ENCODE peak calls at places on chromosomes 16 and 17, in five cellular contexts. One of them, this sample, is unnamed.

GRCh38 chr16:3235856-3236669 is 1.1 kb upstream of the ZNF200 start:
- DNase-seq in PC-9: peak; percentile 70
- DNase-seq in breast epithelium: no peak
- DNase-seq in body of pancreas: no peak
- DNase-seq in AG10803: no peak
- DNase-seq in this sample: no peak

GRCh38 chr16:84600343-84601229 is 17.3 kb downstream of the COTL1 start:
- DNase-seq in body of pancreas: no peak
- DNase-seq in breast epithelium: no peak
- DNase-seq in AG10803: no peak
- DNase-seq in PC-9: no peak
- DNase-seq in this sample: peak; percentile 46

GRCh38 chr16:88331989-88332920 is 50.5 kb upstream of the ZNF469 start:
- DNase-seq in breast epithelium: peak; percentile 89
- DNase-seq in body of pancreas: peak; percentile 79
- DNase-seq in AG10803: peak; percentile 100
- DNase-seq in PC-9: peak; percentile 97
- DNase-seq in this sample: peak; percentile 100

GRCh38 chr16:57618306-57619132 is 9.9 kb upstream of the ADGRG1 start:
- DNase-seq in body of pancreas: peak; percentile 83
- DNase-seq in AG10803: peak; percentile 25
- DNase-seq in PC-9: peak; percentile 89
- DNase-seq in breast epithelium: peak; percentile 90
- DNase-seq in this sample: no peak

GRCh38 chr16:709651-710499 is 4.3 kb upstream of the FBXL16 start:
- DNase-seq in breast epithelium: no peak
- DNase-seq in body of pancreas: peak; percentile 57
- DNase-seq in PC-9: peak; percentile 66
- DNase-seq in AG10803: peak; percentile 62
- DNase-seq in this sample: peak; percentile 86

GRCh38 chr16:24626251-24626650 is 86.9 kb downstream of the RBBP6 start:
- DNase-seq in AG10803: peak; percentile 39
- DNase-seq in PC-9: peak; percentile 71
- DNase-seq in body of pancreas: no peak
- DNase-seq in breast epithelium: no peak
- DNase-seq in this sample: peak; percentile 5

GRCh38 chr17:10557422-10557821 is 8.0 kb upstream of the MYH2 start:
- DNase-seq in breast epithelium: no peak
- DNase-seq in PC-9: no peak
- DNase-seq in AG10803: peak; percentile 95
- DNase-seq in body of pancreas: no peak
- DNase-seq in this sample: no peak

GRCh38 chr17:74125160-74125559 is 78.3 kb upstream of the RPL38 start:
- DNase-seq in breast epithelium: no peak
- DNase-seq in body of pancreas: no peak
- DNase-seq in AG10803: no peak
- DNase-seq in PC-9: no peak
- DNase-seq in this sample: no peak

GRCh38 chr17:76888661-76889060 is 20.5 kb downstream of the MGAT5B start:
- DNase-seq in AG10803: no peak
- DNase-seq in breast epithelium: no peak
- DNase-seq in body of pancreas: no peak
- DNase-seq in PC-9: no peak
- DNase-seq in this sample: no peak

GRCh38 chr17:1008008-1008761 is 11.3 kb downstream of the TIMM22 start:
- DNase-seq in PC-9: no peak
- DNase-seq in AG10803: peak; percentile 34
- DNase-seq in body of pancreas: no peak
- DNase-seq in breast epithelium: no peak
- DNase-seq in this sample: no peak

GRCh38 chr17:62824290-62825135 is 16.4 kb upstream of the MARCHF10 start:
- DNase-seq in PC-9: peak; percentile 98
- DNase-seq in body of pancreas: no peak
- DNase-seq in AG10803: peak; percentile 99
- DNase-seq in breast epithelium: no peak
- DNase-seq in this sample: peak; percentile 96
- H3K4me3 ChIP-seq in PC-9: peak overlapping the region; percentile 39
- H3K4me3 ChIP-seq in body of pancreas: no peak overlapping the region
- H3K4me3 ChIP-seq in AG10803: no peak overlapping the region
- H3K4me3 ChIP-seq in breast epithelium: no peak overlapping the region
- H3K4me3 ChIP-seq in this sample: no peak overlapping the region

GRCh38 chr17:12020595-12021590 is at the start of gene MAP2K4:
- DNase-seq in breast epithelium: peak; percentile 95
- DNase-seq in PC-9: peak; percentile 54
- DNase-seq in AG10803: peak; percentile 87
- DNase-seq in body of pancreas: peak; percentile 93
- DNase-seq in this sample: peak; percentile 89
- TF ChIP-seq CTCF in breast epithelium: no peak
- TF ChIP-seq CTCF in PC-9: no peak
- TF ChIP-seq CTCF in AG10803: no peak
- TF ChIP-seq CTCF in body of pancreas: no peak
- TF ChIP-seq CTCF in this sample: no peak

DNA sequence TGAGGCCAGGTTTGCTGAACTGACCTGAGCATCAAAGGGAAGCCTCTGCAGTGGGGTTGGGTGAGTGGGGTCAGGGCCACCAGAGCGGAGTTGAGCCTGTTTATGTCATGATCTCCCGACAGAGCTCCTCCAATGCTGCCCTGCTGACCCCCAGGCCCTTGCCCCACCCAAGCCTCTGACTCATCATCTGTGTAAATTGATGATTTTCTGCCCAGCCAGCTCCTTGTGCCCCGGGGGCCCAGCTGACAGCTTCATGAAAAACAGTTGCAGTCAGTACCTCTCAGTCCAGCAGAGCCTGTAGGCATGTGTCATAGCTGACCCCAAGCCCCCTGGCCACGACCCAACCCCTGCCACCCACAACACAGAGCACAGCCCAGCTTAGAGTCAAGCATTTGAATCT is 134.9 kb downstream of the CCT6B start:
- DNase-seq in AG10803: no peak
- DNase-seq in PC-9: peak; percentile 73
- DNase-seq in body of pancreas: no peak
- DNase-seq in breast epithelium: no peak
- DNase-seq in this sample: no peak
- H3K4me3 ChIP-seq in AG10803: no peak overlapping the region
- H3K4me3 ChIP-seq in PC-9: no peak overlapping the region
- H3K4me3 ChIP-seq in body of pancreas: no peak overlapping the region
- H3K4me3 ChIP-seq in breast epithelium: no peak overlapping the region
- H3K4me3 ChIP-seq in this sample: no peak overlapping the region

DNA sequence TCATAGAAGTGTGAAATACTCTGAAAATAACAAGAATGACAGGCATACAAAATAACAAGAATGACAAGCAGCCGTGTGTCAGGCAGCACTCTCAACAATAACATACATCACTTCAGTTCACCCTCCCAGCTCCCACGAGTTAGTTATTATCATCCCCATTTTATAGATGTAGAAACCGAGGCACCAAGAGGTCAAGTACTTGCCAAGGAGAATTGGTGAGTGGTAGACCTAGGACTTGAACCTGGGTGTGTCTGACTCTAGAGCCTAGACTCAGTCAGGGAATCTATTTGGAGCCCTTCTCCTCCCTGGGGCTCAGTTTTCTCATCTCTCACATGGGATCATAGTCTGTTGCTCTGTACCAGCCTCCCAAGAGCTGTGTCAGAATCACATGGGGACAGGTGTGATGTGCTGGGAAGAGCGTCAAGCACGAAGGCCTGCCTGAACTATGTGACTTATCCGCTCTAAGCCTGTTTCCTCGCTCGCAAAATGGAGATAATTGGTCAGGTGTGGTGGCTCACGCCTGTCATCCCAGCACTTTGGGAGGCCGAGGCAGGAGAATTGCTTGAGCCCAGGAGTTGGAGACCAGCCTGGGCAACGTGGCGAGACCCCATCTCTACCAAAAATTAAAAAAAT is 19.4 kb upstream of the PHOSPHO1 start:
- DNase-seq in AG10803: no peak
- DNase-seq in PC-9: no peak
- DNase-seq in body of pancreas: no peak
- DNase-seq in breast epithelium: no peak
- DNase-seq in this sample: no peak
- TF ChIP-seq CTCF in AG10803: no peak
- TF ChIP-seq CTCF in PC-9: no peak
- TF ChIP-seq CTCF in body of pancreas: no peak
- TF ChIP-seq CTCF in breast epithelium: no peak
- TF ChIP-seq CTCF in this sample: no peak

GRCh38 chr17:79919164-79919585 is 79.9 kb upstream of the CBX4 start:
- DNase-seq in breast epithelium: peak; percentile 97
- DNase-seq in PC-9: peak; percentile 80
- DNase-seq in AG10803: peak; percentile 42
- DNase-seq in body of pancreas: peak; percentile 100
- DNase-seq in this sample: peak; percentile 20

GRCh38 chr17:79916506-79916905 is 77.3 kb upstream of the CBX4 start:
- DNase-seq in breast epithelium: no peak
- DNase-seq in PC-9: no peak
- DNase-seq in AG10803: no peak
- DNase-seq in body of pancreas: no peak
- DNase-seq in this sample: no peak

GRCh38 chr17:79916991-79917901 is 78.0 kb upstream of the CBX4 start:
- DNase-seq in PC-9: no peak
- DNase-seq in breast epithelium: no peak
- DNase-seq in body of pancreas: no peak
- DNase-seq in AG10803: no peak
- DNase-seq in this sample: no peak

GRCh38 chr17:79918581-79919163 is 79.4 kb upstream of the CBX4 start:
- DNase-seq in breast epithelium: no peak
- DNase-seq in AG10803: no peak
- DNase-seq in body of pancreas: no peak
- DNase-seq in PC-9: no peak
- DNase-seq in this sample: no peak

GRCh38 chr17:79917902-79918484 is 78.8 kb upstream of the CBX4 start:
- DNase-seq in body of pancreas: no peak
- DNase-seq in PC-9: no peak
- DNase-seq in breast epithelium: no peak
- DNase-seq in AG10803: no peak
- DNase-seq in this sample: no peak
- H3K4me3 ChIP-seq in body of pancreas: no peak overlapping the region
- H3K4me3 ChIP-seq in PC-9: no peak overlapping the region
- H3K4me3 ChIP-seq in breast epithelium: no peak overlapping the region
- H3K4me3 ChIP-seq in AG10803: no peak overlapping the region
- H3K4me3 ChIP-seq in this sample: no peak overlapping the region

DNA sequence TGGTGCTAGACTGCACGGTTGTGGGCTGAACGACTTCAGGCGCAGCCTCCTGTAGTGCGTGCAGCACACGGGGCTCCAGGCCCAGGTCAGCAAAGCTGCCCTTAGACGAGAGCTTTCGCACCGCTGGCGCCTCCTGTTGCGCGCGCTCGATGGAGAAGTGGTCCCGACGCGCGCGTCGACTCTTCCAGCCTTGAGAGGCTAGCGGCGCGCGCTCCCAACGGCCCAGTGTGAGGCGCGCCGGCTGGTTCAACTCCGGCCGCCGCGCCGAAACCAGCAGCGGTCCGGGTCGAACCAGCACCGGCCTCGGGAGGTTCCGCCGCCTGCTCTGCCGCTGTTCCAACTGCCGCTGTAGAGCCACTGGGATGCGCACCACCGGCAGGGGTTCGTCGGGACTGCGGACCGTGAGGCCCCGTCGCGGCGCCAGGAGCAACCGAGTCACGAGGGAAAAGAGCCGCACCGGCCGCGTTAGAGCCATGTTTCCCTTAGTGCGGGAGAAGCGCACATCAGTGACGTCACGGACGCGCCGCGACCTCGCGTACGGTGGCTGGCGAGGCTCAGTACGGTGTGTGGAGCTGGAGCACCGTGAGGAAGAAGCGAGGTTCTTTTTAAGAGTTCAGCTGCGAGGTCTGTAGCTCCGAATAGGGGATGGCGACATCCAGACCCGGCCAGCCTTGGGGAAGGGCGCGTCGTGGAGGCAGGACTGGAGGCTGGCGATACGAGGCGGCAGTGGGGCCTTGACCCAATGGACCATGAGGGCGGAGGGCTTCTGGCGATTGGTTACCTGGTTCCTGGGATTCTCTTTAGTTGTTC is at the start of the genes DDX28 and DUS2:
- DNase-seq in PC-9: peak; percentile 85
- DNase-seq in breast epithelium: peak; percentile 90
- DNase-seq in AG10803: peak; percentile 88
- DNase-seq in body of pancreas: peak; percentile 90
- DNase-seq in this sample: peak; percentile 93
- TF ChIP-seq CTCF in PC-9: no peak
- TF ChIP-seq CTCF in breast epithelium: no peak
- TF ChIP-seq CTCF in AG10803: no peak
- TF ChIP-seq CTCF in body of pancreas: no peak
- TF ChIP-seq CTCF in this sample: no peak